ENCODE peak calls at places on chromosomes 16 and 17, in five cellular contexts. G is lung microvascular endothelial cell, L is MM.1S, U is progenitor cell of endocrine pancreas, A is left kidney. F is an unnamed sample.

GRCh38 chr17:40931311-40931710 is 6.1 kb downstream of the KRT23 start:
- DNase-seq in G (peak), L (no peak), U (no peak), A (no peak), F (no peak)

GRCh38 chr17:333626-334396 is 18.8 kb downstream of the RPH3AL start:
- DNase-seq in G (peak), L (no peak), U (peak), A (peak), F (no peak)

GRCh38 chr17:55062921-55063320 is 94.4 kb downstream of the STXBP4 start:
- DNase-seq in G (no peak), L (no peak), U (no peak), A (no peak), F (peak)

GRCh38 chr16:3113765-3114479 is 1.5 kb downstream of the ZNF205 start:
- DNase-seq in G (peak), L (no peak), U (no peak), A (no peak), F (peak)

GRCh38 chr17:56171186-56171959 is 18.1 kb downstream of the ANKFN1 start:
- DNase-seq in G (no peak), L (no peak), U (no peak), A (no peak), F (peak)

GRCh38 chr17:72432143-72432604 is 311.4 kb downstream of the SOX9 start:
- DNase-seq in G (no peak), L (no peak), U (no peak), A (peak), F (no peak)

GRCh38 chr17:35784895-35785294 is 10.5 kb downstream of the MMP28 start:
- DNase-seq in G (no peak), L (no peak), U (no peak), A (no peak), F (peak)

GRCh38 chr16:64459821-64460220 is 662.0 kb downstream of the CDH11 start:
- DNase-seq in G (no peak), L (no peak), U (no peak), A (no peak), F (peak)

GRCh38 chr16:89602273-89602951 is 11.0 kb upstream of the DPEP1 start:
- DNase-seq in G (peak), L (no peak), U (no peak), A (peak), F (peak)